ENCODE peak calls at places on chromosome 19, in seven cellular contexts. X, J, Y, E, Z, D and G are unnamed samples.

GRCh38 chr19:5585461-5586299 is 17.9 kb upstream of the TINCR start:
- DNase-seq in X (peak; percentile 31), J (no peak), Y (no peak), E (peak; percentile 87), Z (peak; percentile 88), D (peak; percentile 7), G (no peak)

GRCh38 chr19:658916-659839 is 3.8 kb downstream of the RNF126 start:
- DNase-seq in X (no peak), J (peak; percentile 29), Y (no peak), E (no peak), Z (peak; percentile 94), D (no peak), G (no peak)

GRCh38 chr19:19628499-19629134 is 597 bp upstream of the LPAR2 start:
- DNase-seq in X (peak; percentile 31), J (peak; percentile 87), Y (peak; percentile 50), E (peak; percentile 49), Z (no peak), D (peak; percentile 84), G (peak; percentile 83)

GRCh38 chr19:38209671-38210457 is 14.2 kb downstream of the DPF1 start:
- DNase-seq in X (no peak), J (peak; percentile 52), Y (peak; percentile 7), E (peak; percentile 35), Z (peak; percentile 97), D (peak; percentile 61), G (peak; percentile 38)

GRCh38 chr19:19600793-19601346 is 17.6 kb downstream of the PBX4 start:
- DNase-seq in X (no peak), J (no peak), Y (no peak), E (no peak), Z (no peak), D (no peak), G (no peak)

GRCh38 chr19:30053558-30053957 is 111.5 kb downstream of the URI1 start:
- DNase-seq in X (no peak), J (no peak), Y (no peak), E (no peak), Z (no peak), D (no peak), G (no peak)

GRCh38 chr19:5916201-5916708 is 2.2 kb downstream of the CAPS start:
- DNase-seq in X (no peak), J (no peak), Y (no peak), E (no peak), Z (no peak), D (no peak), G (no peak)

GRCh38 chr19:5447700-5448311 is 7.4 kb upstream of the ZNRF4 start:
- DNase-seq in X (no peak), J (peak; percentile 25), Y (no peak), E (no peak), Z (no peak), D (no peak), G (no peak)

GRCh38 chr19:17292301-17293074 is 10.7 kb downstream of the ABHD8 start:
- DNase-seq in X (no peak), J (peak; percentile 92), Y (no peak), E (peak; percentile 8), Z (no peak), D (no peak), G (peak; percentile 85)

GRCh38 chr19:48419158-48419920 is 25.9 kb downstream of the GRIN2D start:
- DNase-seq in X (no peak), J (peak; percentile 42), Y (peak; percentile 17), E (no peak), Z (peak; percentile 88), D (no peak), G (peak; percentile 81)

GRCh38 chr19:2016041-2016807 is 710 bp upstream of the BTBD2 start:
- DNase-seq in X (peak; percentile 32), J (peak; percentile 90), Y (peak; percentile 70), E (peak; percentile 49), Z (peak; percentile 91), D (peak; percentile 75), G (peak; percentile 80)

GRCh38 chr19:51708811-51709210 is 15.0 kb downstream of the HAS1 start:
- DNase-seq in X (no peak), J (no peak), Y (no peak), E (no peak), Z (peak; percentile 55), D (no peak), G (no peak)

GRCh38 chr19:49425922-49426592 is 869 bp downstream of the GFY start:
- DNase-seq in X (peak; percentile 53), J (no peak), Y (no peak), E (no peak), Z (no peak), D (no peak), G (no peak)

GRCh38 chr19:10769533-10770491 is 51.9 kb downstream of the DNM2 start:
- DNase-seq in X (no peak), J (peak; percentile 42), Y (no peak), E (no peak), Z (no peak), D (no peak), G (no peak)

GRCh38 chr19:7831452-7831851 is 1.4 kb downstream of the EVI5L start:
- DNase-seq in X (no peak), J (peak; percentile 43), Y (no peak), E (no peak), Z (peak; percentile 83), D (no peak), G (peak; percentile 41)

GRCh38 chr19:51407631-51408131 is 9.8 kb downstream of the SIGLEC10 start:
- DNase-seq in X (no peak), J (peak; percentile 44), Y (no peak), E (no peak), Z (no peak), D (no peak), G (no peak)